ENCODE peak calls at places on chromosomes 6 and 20, in six cellular contexts. K is fibroblast of lung; V is GM13977; U is activated naive CD4-positive, alpha-beta T cell treated with anti-CD3 and anti-CD28 coated beads for 36 hours; Y is GM03348; F is psoas muscle. T is an unnamed sample.

GRCh38 chr6:36852481-36853147 is 13.4 kb upstream of the CPNE5 start:
- DNase-seq in Y (peak), K (peak), F (peak), U (no peak), V (no peak), T (no peak)

GRCh38 chr6:11854418-11855165 is 76.0 kb upstream of the ADTRP start:
- DNase-seq in V (no peak), U (peak), Y (peak), K (peak), F (no peak), T (peak)

GRCh38 chr6:148525453-148525852 is 182.8 kb downstream of the SASH1 start:
- DNase-seq in V (no peak), K (peak), U (no peak), Y (no peak), F (no peak), T (no peak)

GRCh38 chr6:53326372-53327016 is 22.3 kb downstream of the ELOVL5 start:
- DNase-seq in F (peak), V (no peak), K (peak), U (no peak), Y (peak), T (peak)

GRCh38 chr6:37850728-37851285 is 31.3 kb downstream of the ZFAND3 start:
- DNase-seq in Y (no peak), F (no peak), U (peak), K (no peak), V (no peak), T (no peak)

GRCh38 chr6:150143521-150144293 is 863 bp downstream of the PPP1R14C start:
- DNase-seq in Y (peak), K (no peak), V (no peak), F (peak), U (no peak), T (no peak)

GRCh38 chr6:21263531-21264287 is 329.8 kb upstream of the SOX4 start:
- DNase-seq in V (peak), K (peak), U (no peak), Y (no peak), F (no peak), T (peak)

GRCh38 chr20:8764289-8764962 is 304.5 kb upstream of the PLCB4 start:
- DNase-seq in K (peak), V (no peak), U (no peak), F (no peak), Y (no peak), T (no peak)

GRCh38 chr6:56938634-56939294 is 16.1 kb upstream of the BEND6 start:
- DNase-seq in F (peak), V (no peak), K (peak), U (peak), Y (peak), T (peak)

GRCh38 chr20:41657655-41658054 is 39.5 kb upstream of the CHD6 start:
- DNase-seq in V (no peak), Y (no peak), U (no peak), K (no peak), F (no peak), T (no peak)

GRCh38 chr20:51803157-51803854 is 985 bp upstream of the SALL4 start:
- DNase-seq in F (no peak), Y (no peak), U (no peak), K (no peak), V (no peak), T (no peak)

GRCh38 chr20:776165-776564 is 7.9 kb upstream of the SLC52A3 start:
- DNase-seq in F (no peak), K (no peak), V (no peak), U (no peak), Y (no peak), T (no peak)

GRCh38 chr20:23508449-23508848 is 17.5 kb downstream of the CST8 start:
- DNase-seq in U (no peak), K (no peak), F (no peak), Y (no peak), V (no peak), T (no peak)

GRCh38 chr20:58713801-58714339 is 21.3 kb downstream of the NPEPL1 start:
- DNase-seq in V (no peak), K (no peak), Y (peak), F (no peak), U (no peak), T (no peak)

GRCh38 chr20:3710703-3711417 is 1.5 kb downstream of the SIGLEC1 start:
- DNase-seq in U (peak), Y (peak), F (peak), V (peak), K (peak), T (no peak)

GRCh38 chr20:17680128-17680835 is 1.8 kb downstream of the RRBP1 start:
- DNase-seq in Y (peak), K (peak), F (peak), U (peak), V (no peak), T (peak)

GRCh38 chr6:155495011-155495768 is 39.6 kb upstream of the NOX3 start:
- DNase-seq in F (peak), Y (peak), U (no peak), K (peak), V (no peak), T (peak)

GRCh38 chr20:46406986-46407670 is 713 bp upstream of the ELMO2 start:
- DNase-seq in F (peak), K (no peak), V (no peak), Y (no peak), U (peak), T (peak)

GRCh38 chr6:159948199-159948598 is 20.7 kb upstream of the IGF2R start:
- DNase-seq in V (no peak), F (no peak), K (no peak), U (no peak), Y (no peak), T (no peak)

GRCh38 chr20:49578436-49578835 is 10.5 kb upstream of the PTGIS start:
- DNase-seq in Y (no peak), U (no peak), K (no peak), V (no peak), F (no peak), T (no peak)

GRCh38 chr6:85684125-85684808 is 41.6 kb upstream of the SYNCRIP start:
- DNase-seq in K (no peak), U (no peak), V (no peak), F (no peak), Y (no peak), T (no peak)

GRCh38 chr20:18190466-18191233 is 53.0 kb downstream of the KAT14 start:
- DNase-seq in Y (no peak), U (no peak), V (no peak), K (no peak), F (no peak), T (no peak)

GRCh38 chr6:131244942-131245341 is 109.7 kb downstream of the AKAP7 start:
- DNase-seq in V (no peak), U (no peak), F (no peak), Y (no peak), K (no peak), T (no peak)

GRCh38 chr6:95133578-95133977 is 443.8 kb upstream of the MANEA start:
- DNase-seq in V (no peak), K (peak), F (no peak), U (no peak), Y (no peak), T (no peak)

GRCh38 chr6:63263456-63263855 is 52.2 kb downstream of the FKBP1C start:
- DNase-seq in K (no peak), U (no peak), F (no peak), V (no peak), Y (no peak), T (peak)

GRCh38 chr6:112665114-112665513 is 318.0 kb downstream of the RFPL4B start:
- DNase-seq in Y (peak), K (peak), V (no peak), F (no peak), U (no peak), T (no peak)